ENCODE peak calls at places on chromosomes 1 and 21, in six cellular contexts. F is stomach, Q is GM23338, V is HCT116, M is HepG2, B is prostate gland. Z is an unnamed sample.

GRCh38 chr1:6727535-6727934 is 25.9 kb upstream of the DNAJC11 start:
- DNase-seq in F (peak), Q (peak), V (peak), M (peak), B (no peak), Z (no peak)

GRCh38 chr1:45299981-45300668 is 26.6 kb upstream of the HPDL start:
- DNase-seq in F (peak), Q (peak), V (peak), M (peak), B (no peak), Z (no peak)

GRCh38 chr1:41474490-41475271 is 9.8 kb downstream of the EDN2 start:
- DNase-seq in F (no peak), Q (peak), V (no peak), M (no peak), B (peak), Z (no peak)

GRCh38 chr1:8134546-8135235 is 108.6 kb upstream of the ERRFI1 start:
- DNase-seq in F (no peak), Q (no peak), V (no peak), M (no peak), B (no peak), Z (no peak)

GRCh38 chr1:78497196-78497595 is 6.4 kb downstream of the PTGFR start:
- DNase-seq in F (no peak), Q (no peak), V (no peak), M (no peak), B (no peak), Z (no peak)

GRCh38 chr1:211370669-211371068 is 44.0 kb downstream of the TRAF5 start:
- DNase-seq in F (no peak), Q (no peak), V (no peak), M (no peak), B (no peak), Z (no peak)

GRCh38 chr1:208079161-208079560 is 165.0 kb downstream of the PLXNA2 start:
- DNase-seq in F (no peak), Q (no peak), V (no peak), M (no peak), B (no peak), Z (no peak)

GRCh38 chr21:42533306-42533962 is 19.8 kb downstream of the SLC37A1 start:
- DNase-seq in F (peak), Q (no peak), V (no peak), M (no peak), B (no peak), Z (no peak)

GRCh38 chr1:40477680-40478057 is 579 bp downstream of the ZFP69 start:
- DNase-seq in F (no peak), Q (no peak), V (no peak), M (no peak), B (no peak), Z (no peak)

GRCh38 chr1:9391620-9392019 is 98.9 kb downstream of the SPSB1 start:
- DNase-seq in F (no peak), Q (no peak), V (no peak), M (no peak), B (no peak), Z (no peak)

GRCh38 chr1:101741910-101742309 is 254.8 kb downstream of the OLFM3 start:
- DNase-seq in F (no peak), Q (no peak), V (no peak), M (no peak), B (no peak), Z (no peak)

GRCh38 chr1:166354411-166354810 is 187.6 kb upstream of the FAM78B start:
- DNase-seq in F (no peak), Q (peak), V (no peak), M (peak), B (no peak), Z (no peak)

GRCh38 chr1:166351676-166352075 is 184.9 kb upstream of the FAM78B start:
- DNase-seq in F (no peak), Q (no peak), V (no peak), M (no peak), B (no peak), Z (no peak)

GRCh38 chr1:166350490-166350889 is 183.7 kb upstream of the FAM78B start:
- DNase-seq in F (no peak), Q (peak), V (no peak), M (no peak), B (no peak), Z (no peak)

DNA sequence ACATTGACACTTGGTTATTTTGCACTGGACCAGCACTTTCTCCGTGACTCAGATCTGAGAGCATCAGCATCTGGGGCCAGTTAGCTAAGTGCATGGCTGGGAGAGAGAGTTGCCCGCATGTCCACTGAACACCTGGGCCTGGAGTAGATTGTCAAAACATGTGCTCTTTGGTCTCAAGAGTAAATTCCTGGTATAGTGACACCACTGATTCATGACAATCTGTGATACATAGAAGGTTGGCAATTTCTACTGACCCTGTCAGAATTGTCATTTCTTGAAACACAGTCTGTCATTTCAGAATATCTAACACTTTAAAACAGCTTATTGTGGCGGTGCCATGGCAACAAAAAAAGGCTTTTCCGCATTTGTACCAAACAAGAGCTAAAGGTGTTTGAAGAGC is 186.4 kb upstream of the FAM78B start:
- DNase-seq in F (no peak), Q (no peak), V (no peak), M (no peak), B (no peak), Z (no peak)
- TF ChIP-seq POLR2AphosphoS5 in F (no peak), Q (no peak), V (no peak), M (no peak), B (no peak), Z (no peak)

DNA sequence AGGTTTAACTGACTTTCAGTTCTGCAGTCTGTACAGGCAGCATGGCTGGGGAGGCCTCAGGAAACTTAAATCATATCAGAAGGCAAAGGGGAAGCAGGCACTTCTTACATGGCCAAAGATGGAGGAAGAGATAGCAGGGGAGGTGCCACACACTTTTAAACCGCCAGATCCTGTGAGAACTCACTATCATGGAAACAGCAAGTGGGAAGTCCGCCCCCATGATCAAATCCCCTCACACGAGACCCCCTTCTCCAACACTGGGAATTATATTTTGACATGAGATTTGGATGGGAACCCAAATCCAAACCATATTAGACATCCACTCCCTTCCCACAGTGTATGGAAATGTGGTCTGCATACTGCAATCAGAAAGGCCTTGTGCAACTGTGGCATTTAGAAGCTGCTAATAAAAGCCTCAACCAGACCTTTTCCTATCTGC is 148.2 kb downstream of the FCRL5 start:
- DNase-seq in F (no peak), Q (no peak), V (no peak), M (no peak), B (no peak), Z (no peak)
- TF ChIP-seq POLR2AphosphoS5 in F (no peak), Q (no peak), V (no peak), M (no peak), B (no peak), Z (no peak)

GRCh38 chr1:226060427-226060826 is 2.1 kb upstream of the H3-3A start:
- DNase-seq in F (no peak), Q (no peak), V (no peak), M (no peak), B (no peak), Z (no peak)

GRCh38 chr1:226062558-226063361 is at the start of gene H3-3A:
- DNase-seq in F (peak), Q (peak), V (peak), M (peak), B (peak), Z (peak)

GRCh38 chr1:226060976-226061792 is 1.3 kb upstream of the H3-3A start:
- DNase-seq in F (no peak), Q (no peak), V (no peak), M (no peak), B (no peak), Z (no peak)

GRCh38 chr1:226063362-226064167 is 1.0 kb downstream of the H3-3A start:
- DNase-seq in F (peak), Q (peak), V (no peak), M (peak), B (peak), Z (peak)

DNA sequence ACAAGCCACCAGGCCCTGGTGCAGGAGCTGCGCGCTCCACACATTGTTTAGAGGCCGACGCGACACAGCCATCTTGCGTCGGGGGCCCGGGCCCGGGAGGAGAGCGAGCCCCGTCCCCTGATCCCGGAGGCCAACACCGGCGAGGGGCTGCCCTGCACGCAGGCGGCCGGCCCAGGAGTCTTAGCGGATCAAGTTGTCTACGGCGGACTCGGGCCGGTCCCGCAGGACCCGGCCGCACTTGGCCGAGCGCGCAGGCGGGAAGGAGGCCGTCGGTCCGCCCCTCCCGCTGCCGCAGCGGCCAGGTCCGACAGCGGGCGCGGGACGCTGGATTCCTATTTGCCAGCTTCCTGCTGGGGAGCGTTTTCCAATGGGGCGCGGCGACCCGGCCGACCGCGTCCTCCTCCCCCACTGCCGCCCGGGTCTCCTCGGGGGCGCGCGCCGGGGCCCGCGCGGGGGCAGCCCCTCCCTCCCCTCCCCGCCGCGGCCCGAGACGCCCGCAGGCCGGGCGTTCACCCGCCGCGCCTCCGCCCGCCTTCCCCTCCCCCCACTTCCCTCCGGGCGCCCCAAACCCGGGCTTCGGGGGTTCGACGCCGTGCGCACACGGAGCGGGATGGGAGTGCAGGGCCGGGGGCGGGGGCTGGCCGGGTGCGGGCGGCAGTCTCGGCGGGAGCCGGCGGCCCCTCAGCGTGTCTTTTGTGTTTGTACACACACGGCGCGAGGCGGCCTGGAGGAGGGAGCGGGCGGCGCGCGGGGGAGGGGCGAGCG is 541 bp upstream of the H3-3A start:
- DNase-seq in F (peak), Q (peak), V (no peak), M (peak), B (peak), Z (peak)
- TF ChIP-seq POLR2AphosphoS5 in F (peak), Q (peak), V (peak), M (peak), B (peak), Z (peak)

GRCh38 chr1:229323885-229324553 is 18.8 kb downstream of the CCSAP start:
- DNase-seq in F (no peak), Q (no peak), V (no peak), M (no peak), B (no peak), Z (no peak)

GRCh38 chr1:229325873-229326502 is 16.9 kb downstream of the CCSAP start:
- DNase-seq in F (no peak), Q (no peak), V (no peak), M (no peak), B (no peak), Z (no peak)

GRCh38 chr1:229328598-229329362 is 14.1 kb downstream of the CCSAP start:
- DNase-seq in F (no peak), Q (no peak), V (no peak), M (no peak), B (no peak), Z (no peak)

GRCh38 chr1:229325401-229325800 is 17.4 kb downstream of the CCSAP start:
- DNase-seq in F (no peak), Q (no peak), V (no peak), M (no peak), B (no peak), Z (no peak)

DNA sequence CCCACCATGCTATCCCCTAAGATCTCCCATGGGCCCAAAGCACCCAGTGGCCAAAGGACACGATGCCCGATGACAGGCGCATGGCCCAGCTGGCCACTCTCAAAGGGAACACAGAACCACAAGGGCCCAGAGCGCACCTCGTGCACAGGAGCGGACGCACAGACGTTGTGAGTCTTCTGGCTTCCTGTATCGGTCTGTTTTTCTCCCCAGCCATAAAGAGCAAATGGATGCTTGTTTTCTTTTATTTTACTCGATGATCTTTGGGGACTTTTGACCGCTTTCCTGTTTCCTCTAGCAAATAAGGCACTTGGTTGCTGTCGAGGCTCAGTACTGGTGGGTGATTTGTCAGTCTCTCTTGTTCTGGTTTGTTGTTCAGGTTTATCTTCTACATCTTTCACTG is 16.2 kb downstream of the CCSAP start:
- DNase-seq in F (no peak), Q (no peak), V (no peak), M (no peak), B (no peak), Z (no peak)
- TF ChIP-seq POLR2AphosphoS5 in F (no peak), Q (no peak), V (no peak), M (no peak), B (no peak), Z (no peak)

DNA sequence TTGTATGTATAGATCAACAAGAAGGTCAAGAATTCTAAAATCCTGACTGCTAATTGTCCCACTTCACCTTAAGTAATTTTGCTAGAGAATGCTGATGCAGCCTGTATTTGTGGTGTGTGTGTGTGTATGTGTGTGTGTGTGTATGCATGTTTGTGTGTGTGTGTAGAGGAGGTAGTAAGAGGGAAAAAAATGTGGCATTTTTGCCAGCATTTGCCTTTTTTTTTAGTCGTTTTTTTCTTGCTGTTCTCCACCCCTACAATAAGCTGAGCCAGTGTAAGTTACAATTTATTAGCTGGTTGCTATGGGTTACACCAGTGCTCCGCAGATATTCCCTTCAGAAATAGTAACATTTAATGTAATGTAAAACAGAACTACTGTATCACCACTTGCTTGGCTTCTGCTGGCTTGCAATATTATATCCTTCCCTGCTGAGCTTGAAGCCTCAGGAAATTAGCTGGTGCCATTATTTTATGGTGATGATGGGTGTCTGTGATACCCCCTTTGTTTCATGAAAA is 23.3 kb upstream of the IGSF3 start:
- DNase-seq in F (no peak), Q (no peak), V (no peak), M (no peak), B (no peak), Z (no peak)
- TF ChIP-seq POLR2AphosphoS5 in F (no peak), Q (no peak), V (no peak), M (no peak), B (no peak), Z (no peak)

DNA sequence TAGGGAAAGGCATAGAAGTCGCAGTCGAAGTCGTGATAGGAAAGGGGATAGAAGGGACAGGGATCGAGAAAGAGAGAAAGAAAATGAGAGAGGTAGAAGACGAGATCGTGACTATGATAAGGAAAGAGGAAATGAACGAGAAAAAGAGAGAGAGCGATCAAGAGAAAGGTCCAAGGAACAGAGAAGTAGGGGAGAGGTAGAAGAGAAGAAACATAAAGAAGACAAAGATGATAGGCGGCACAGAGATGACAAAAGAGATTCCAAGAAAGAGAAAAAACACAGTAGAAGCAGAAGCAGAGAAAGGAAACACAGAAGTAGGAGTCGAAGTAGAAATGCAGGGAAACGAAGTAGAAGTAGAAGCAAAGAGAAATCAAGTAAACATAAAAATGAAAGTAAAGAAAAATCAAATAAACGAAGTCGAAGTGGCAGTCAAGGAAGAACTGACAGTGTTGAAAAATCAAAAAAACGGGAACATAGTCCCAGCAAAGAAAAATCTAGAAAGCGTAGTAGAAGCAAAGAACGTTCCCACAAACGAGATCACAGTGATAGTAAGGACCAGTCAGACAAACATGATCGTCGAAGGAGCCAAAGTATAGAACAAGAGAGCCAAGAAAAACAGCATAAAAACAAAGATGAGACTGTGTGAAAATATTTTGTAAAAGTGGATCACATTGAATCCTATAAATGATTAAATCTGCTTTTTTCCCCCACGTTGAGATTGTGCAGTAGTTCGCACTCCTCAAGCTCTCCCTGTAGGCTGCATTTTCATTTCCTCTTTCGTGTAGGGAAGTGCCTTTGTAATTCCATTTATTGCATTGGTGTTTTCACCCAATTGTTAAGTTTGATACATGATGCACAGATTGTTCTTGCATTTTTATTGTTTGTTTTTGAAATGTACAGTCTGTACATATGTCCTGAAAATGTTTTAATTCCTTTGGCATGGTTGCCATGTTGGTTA is 7.5 kb downstream of the PRPF38B start:
- DNase-seq in F (no peak), Q (no peak), V (no peak), M (no peak), B (no peak), Z (no peak)
- TF ChIP-seq POLR2AphosphoS5 in F (no peak), Q (no peak), V (peak), M (no peak), B (no peak), Z (no peak)

DNA sequence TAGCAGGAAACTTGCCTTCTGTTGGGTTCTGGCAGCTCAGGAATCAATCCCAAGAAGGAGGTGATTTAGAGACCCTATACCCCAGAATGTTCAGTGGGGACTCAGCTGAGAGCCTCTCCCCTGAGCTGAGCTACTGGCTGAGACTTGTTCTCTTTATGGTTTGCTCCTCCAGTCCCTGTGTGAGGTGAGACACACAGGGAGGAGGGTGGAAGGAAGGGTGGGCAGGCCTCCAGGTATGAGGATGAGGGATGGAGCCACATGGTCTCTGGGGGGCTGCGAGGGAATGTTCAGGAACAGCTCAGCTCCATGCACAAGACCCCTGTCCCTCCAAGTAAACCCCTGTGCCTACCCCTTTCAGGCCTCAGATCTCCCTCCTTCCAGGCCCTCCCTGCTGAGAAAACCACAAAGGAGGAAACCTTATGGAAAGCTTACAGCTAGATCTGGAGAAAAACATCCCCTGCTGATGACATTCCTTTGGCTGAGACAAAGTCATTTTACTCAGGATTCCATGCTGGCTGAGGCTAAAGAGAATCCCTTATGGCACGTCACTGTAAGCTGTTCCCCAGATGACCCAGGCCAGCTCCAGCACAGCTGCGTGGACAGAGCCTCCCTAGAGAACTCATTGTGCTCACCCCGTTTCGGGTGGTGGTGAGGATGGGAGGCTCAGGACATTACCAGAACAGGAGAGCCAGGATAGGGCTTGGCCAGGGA is 91.5 kb upstream of the IPO9 start:
- DNase-seq in F (no peak), Q (peak), V (no peak), M (no peak), B (no peak), Z (no peak)
- TF ChIP-seq POLR2AphosphoS5 in F (peak), Q (no peak), V (no peak), M (no peak), B (no peak), Z (no peak)

GRCh38 chr1:225961659-225962439 is 20.8 kb upstream of the LEFTY2 start:
- DNase-seq in F (no peak), Q (no peak), V (no peak), M (no peak), B (no peak), Z (no peak)
- TF ChIP-seq POLR2AphosphoS5 in F (no peak), Q (no peak), V (no peak), M (no peak), B (no peak), Z (no peak)

GRCh38 chr1:23695667-23696066 is 4.1 kb downstream of the RPL11 start:
- DNase-seq in F (no peak), Q (no peak), V (no peak), M (no peak), B (no peak), Z (no peak)
- TF ChIP-seq POLR2AphosphoS5 in F (no peak), Q (no peak), V (no peak), M (peak), B (no peak), Z (no peak)

Z was measured in breast epithelium.